ENCODE peak calls at places on chromosome 1, in ten cellular contexts. One of them, this sample, is unnamed.

GRCh38 chr1:168134132-168135041 is 2.3 kb downstream of the GPR161 start:
- DNase-seq in A549: no peak
- DNase-seq in Peyer's patch: no peak
- DNase-seq in thyroid gland: no peak
- DNase-seq in ovary: no peak
- DNase-seq in transverse colon: no peak
- DNase-seq in esophagus muscularis mucosa: peak; percentile 24
- DNase-seq in stomach: no peak
- DNase-seq in right lobe of liver: no peak
- DNase-seq in tibial nerve: no peak
- DNase-seq in this sample: no peak

GRCh38 chr1:110056776-110057175 is 13.7 kb downstream of the ALX3 start:
- DNase-seq in A549: no peak
- DNase-seq in Peyer's patch: no peak
- DNase-seq in thyroid gland: no peak
- DNase-seq in ovary: no peak
- DNase-seq in transverse colon: peak; percentile 44
- DNase-seq in esophagus muscularis mucosa: no peak
- DNase-seq in stomach: no peak
- DNase-seq in right lobe of liver: no peak
- DNase-seq in tibial nerve: no peak
- DNase-seq in this sample: no peak

GRCh38 chr1:11697188-11697892 is 5.8 kb downstream of the DRAXIN start:
- DNase-seq in A549: no peak
- DNase-seq in Peyer's patch: no peak
- DNase-seq in thyroid gland: no peak
- DNase-seq in ovary: no peak
- DNase-seq in transverse colon: no peak
- DNase-seq in esophagus muscularis mucosa: no peak
- DNase-seq in stomach: no peak
- DNase-seq in right lobe of liver: no peak
- DNase-seq in tibial nerve: no peak
- DNase-seq in this sample: no peak

GRCh38 chr1:14626869-14627607 is 28.6 kb downstream of the KAZN start:
- DNase-seq in A549: no peak
- DNase-seq in Peyer's patch: no peak
- DNase-seq in thyroid gland: no peak
- DNase-seq in ovary: no peak
- DNase-seq in transverse colon: peak; percentile 12
- DNase-seq in esophagus muscularis mucosa: no peak
- DNase-seq in stomach: no peak
- DNase-seq in right lobe of liver: no peak
- DNase-seq in tibial nerve: no peak
- DNase-seq in this sample: no peak

GRCh38 chr1:246725191-246725590 is 982 bp downstream of the SCCPDH start:
- DNase-seq in A549: no peak
- DNase-seq in Peyer's patch: no peak
- DNase-seq in thyroid gland: no peak
- DNase-seq in ovary: no peak
- DNase-seq in transverse colon: no peak
- DNase-seq in esophagus muscularis mucosa: no peak
- DNase-seq in stomach: no peak
- DNase-seq in right lobe of liver: peak; percentile 51
- DNase-seq in tibial nerve: no peak
- DNase-seq in this sample: no peak

GRCh38 chr1:109905520-109905919 is 5.1 kb upstream of the CSF1 start:
- DNase-seq in A549: no peak
- DNase-seq in Peyer's patch: no peak
- DNase-seq in thyroid gland: no peak
- DNase-seq in ovary: no peak
- DNase-seq in transverse colon: no peak
- DNase-seq in esophagus muscularis mucosa: no peak
- DNase-seq in stomach: no peak
- DNase-seq in right lobe of liver: no peak
- DNase-seq in tibial nerve: no peak
- DNase-seq in this sample: no peak

GRCh38 chr1:236030572-236030971 is 34.3 kb downstream of the NID1 start:
- DNase-seq in A549: no peak
- DNase-seq in Peyer's patch: no peak
- DNase-seq in thyroid gland: no peak
- DNase-seq in ovary: no peak
- DNase-seq in transverse colon: no peak
- DNase-seq in esophagus muscularis mucosa: no peak
- DNase-seq in stomach: no peak
- DNase-seq in right lobe of liver: no peak
- DNase-seq in tibial nerve: no peak
- DNase-seq in this sample: no peak

GRCh38 chr1:156583821-156584622 is 4.5 kb downstream of the TTC24 start:
- DNase-seq in A549: peak; percentile 88
- DNase-seq in Peyer's patch: no peak
- DNase-seq in thyroid gland: peak; percentile 79
- DNase-seq in ovary: peak; percentile 77
- DNase-seq in transverse colon: peak; percentile 86
- DNase-seq in esophagus muscularis mucosa: no peak
- DNase-seq in stomach: peak; percentile 85
- DNase-seq in right lobe of liver: no peak
- DNase-seq in tibial nerve: peak; percentile 74
- DNase-seq in this sample: peak; percentile 67

GRCh38 chr1:152224093-152224492 is at the start of gene HRNR:
- DNase-seq in A549: no peak
- DNase-seq in Peyer's patch: no peak
- DNase-seq in thyroid gland: no peak
- DNase-seq in ovary: no peak
- DNase-seq in transverse colon: no peak
- DNase-seq in esophagus muscularis mucosa: no peak
- DNase-seq in stomach: no peak
- DNase-seq in right lobe of liver: no peak
- DNase-seq in tibial nerve: no peak
- DNase-seq in this sample: no peak

GRCh38 chr1:154974808-154975408 is 427 bp downstream of the CKS1B start:
- DNase-seq in A549: peak; percentile 98
- DNase-seq in Peyer's patch: peak; percentile 95
- DNase-seq in thyroid gland: peak; percentile 96
- DNase-seq in ovary: peak; percentile 96
- DNase-seq in transverse colon: peak; percentile 96
- DNase-seq in esophagus muscularis mucosa: peak; percentile 98
- DNase-seq in stomach: peak; percentile 94
- DNase-seq in right lobe of liver: peak; percentile 96
- DNase-seq in tibial nerve: peak; percentile 85
- DNase-seq in this sample: peak; percentile 96

GRCh38 chr1:154974086-154974807 is at the start of gene CKS1B:
- DNase-seq in A549: peak; percentile 100
- DNase-seq in Peyer's patch: peak; percentile 98
- DNase-seq in thyroid gland: peak; percentile 98
- DNase-seq in ovary: peak; percentile 97
- DNase-seq in transverse colon: peak; percentile 97
- DNase-seq in esophagus muscularis mucosa: peak; percentile 100
- DNase-seq in stomach: peak; percentile 96
- DNase-seq in right lobe of liver: peak; percentile 97
- DNase-seq in tibial nerve: peak; percentile 97
- DNase-seq in this sample: peak; percentile 98

GRCh38 chr1:154978360-154978759 is 3.9 kb downstream of the CKS1B start:
- DNase-seq in A549: no peak
- DNase-seq in Peyer's patch: no peak
- DNase-seq in thyroid gland: no peak
- DNase-seq in ovary: no peak
- DNase-seq in transverse colon: no peak
- DNase-seq in esophagus muscularis mucosa: no peak
- DNase-seq in stomach: no peak
- DNase-seq in right lobe of liver: no peak
- DNase-seq in tibial nerve: no peak
- DNase-seq in this sample: no peak

GRCh38 chr1:154973344-154974085 is 966 bp upstream of the CKS1B start:
- DNase-seq in A549: peak; percentile 99
- DNase-seq in Peyer's patch: peak; percentile 99
- DNase-seq in thyroid gland: peak; percentile 97
- DNase-seq in ovary: peak; percentile 98
- DNase-seq in transverse colon: peak; percentile 99
- DNase-seq in esophagus muscularis mucosa: peak; percentile 99
- DNase-seq in stomach: peak; percentile 98
- DNase-seq in right lobe of liver: peak; percentile 99
- DNase-seq in tibial nerve: peak; percentile 97
- DNase-seq in this sample: peak; percentile 99

GRCh38 chr1:154975409-154976205 is 1.1 kb downstream of the CKS1B start:
- DNase-seq in A549: peak; percentile 47
- DNase-seq in Peyer's patch: peak; percentile 79
- DNase-seq in thyroid gland: peak; percentile 63
- DNase-seq in ovary: peak; percentile 78
- DNase-seq in transverse colon: peak; percentile 81
- DNase-seq in esophagus muscularis mucosa: no peak
- DNase-seq in stomach: peak; percentile 55
- DNase-seq in right lobe of liver: peak; percentile 68
- DNase-seq in tibial nerve: peak; percentile 37
- DNase-seq in this sample: peak; percentile 76
- TF ChIP-seq POLR2A in A549: peak; percentile 29
- TF ChIP-seq POLR2A in Peyer's patch: no peak
- TF ChIP-seq POLR2A in thyroid gland: no peak
- TF ChIP-seq POLR2A in ovary: no peak
- TF ChIP-seq POLR2A in transverse colon: no peak
- TF ChIP-seq POLR2A in esophagus muscularis mucosa: no peak
- TF ChIP-seq POLR2A in stomach: no peak
- TF ChIP-seq POLR2A in right lobe of liver: no peak
- TF ChIP-seq POLR2A in tibial nerve: no peak
- TF ChIP-seq POLR2A in this sample: no peak

GRCh38 chr1:62294211-62294610 is 25.0 kb downstream of the KANK4 start:
- DNase-seq in A549: peak; percentile 22
- DNase-seq in Peyer's patch: no peak
- DNase-seq in thyroid gland: no peak
- DNase-seq in ovary: no peak
- DNase-seq in transverse colon: no peak
- DNase-seq in esophagus muscularis mucosa: no peak
- DNase-seq in stomach: peak; percentile 33
- DNase-seq in right lobe of liver: no peak
- DNase-seq in tibial nerve: no peak
- DNase-seq in this sample: no peak
- TF ChIP-seq CTCF in A549: no peak
- TF ChIP-seq CTCF in Peyer's patch: no peak
- TF ChIP-seq CTCF in thyroid gland: no peak
- TF ChIP-seq CTCF in ovary: no peak
- TF ChIP-seq CTCF in transverse colon: no peak
- TF ChIP-seq CTCF in esophagus muscularis mucosa: no peak
- TF ChIP-seq CTCF in stomach: no peak
- TF ChIP-seq CTCF in right lobe of liver: no peak
- TF ChIP-seq CTCF in tibial nerve: no peak
- TF ChIP-seq CTCF in this sample: no peak

GRCh38 chr1:240114222-240114621 is 22.5 kb downstream of the FMN2 start:
- DNase-seq in A549: no peak
- DNase-seq in Peyer's patch: no peak
- DNase-seq in thyroid gland: no peak
- DNase-seq in ovary: no peak
- DNase-seq in transverse colon: no peak
- DNase-seq in esophagus muscularis mucosa: no peak
- DNase-seq in stomach: no peak
- DNase-seq in right lobe of liver: no peak
- DNase-seq in tibial nerve: no peak
- DNase-seq in this sample: no peak
- H3K27ac ChIP-seq in A549: no peak overlapping the region
- H3K27ac ChIP-seq in Peyer's patch: no peak overlapping the region
- H3K27ac ChIP-seq in thyroid gland: no peak overlapping the region
- H3K27ac ChIP-seq in ovary: no peak overlapping the region
- H3K27ac ChIP-seq in transverse colon: no peak overlapping the region
- H3K27ac ChIP-seq in esophagus muscularis mucosa: no peak overlapping the region
- H3K27ac ChIP-seq in stomach: no peak overlapping the region
- H3K27ac ChIP-seq in right lobe of liver: no peak overlapping the region
- H3K27ac ChIP-seq in tibial nerve: no peak overlapping the region
- H3K27ac ChIP-seq in this sample: no peak overlapping the region

GRCh38 chr1:40092241-40092640 is 4.8 kb downstream of the PPT1 start:
- DNase-seq in A549: no peak
- DNase-seq in Peyer's patch: no peak
- DNase-seq in thyroid gland: no peak
- DNase-seq in ovary: no peak
- DNase-seq in transverse colon: no peak
- DNase-seq in esophagus muscularis mucosa: no peak
- DNase-seq in stomach: no peak
- DNase-seq in right lobe of liver: no peak
- DNase-seq in tibial nerve: no peak
- DNase-seq in this sample: no peak

GRCh38 chr1:40096646-40096976 is 441 bp downstream of the PPT1 start:
- DNase-seq in A549: no peak
- DNase-seq in Peyer's patch: no peak
- DNase-seq in thyroid gland: no peak
- DNase-seq in ovary: no peak
- DNase-seq in transverse colon: peak; percentile 12
- DNase-seq in esophagus muscularis mucosa: no peak
- DNase-seq in stomach: no peak
- DNase-seq in right lobe of liver: no peak
- DNase-seq in tibial nerve: no peak
- DNase-seq in this sample: no peak

GRCh38 chr1:40092811-40093617 is 4.0 kb downstream of the PPT1 start:
- DNase-seq in A549: no peak
- DNase-seq in Peyer's patch: no peak
- DNase-seq in thyroid gland: no peak
- DNase-seq in ovary: no peak
- DNase-seq in transverse colon: no peak
- DNase-seq in esophagus muscularis mucosa: no peak
- DNase-seq in stomach: no peak
- DNase-seq in right lobe of liver: no peak
- DNase-seq in tibial nerve: no peak
- DNase-seq in this sample: no peak

GRCh38 chr1:40094481-40095110 is 2.5 kb downstream of the PPT1 start:
- DNase-seq in A549: no peak
- DNase-seq in Peyer's patch: no peak
- DNase-seq in thyroid gland: no peak
- DNase-seq in ovary: no peak
- DNase-seq in transverse colon: no peak
- DNase-seq in esophagus muscularis mucosa: no peak
- DNase-seq in stomach: no peak
- DNase-seq in right lobe of liver: no peak
- DNase-seq in tibial nerve: no peak
- DNase-seq in this sample: no peak

DNA sequence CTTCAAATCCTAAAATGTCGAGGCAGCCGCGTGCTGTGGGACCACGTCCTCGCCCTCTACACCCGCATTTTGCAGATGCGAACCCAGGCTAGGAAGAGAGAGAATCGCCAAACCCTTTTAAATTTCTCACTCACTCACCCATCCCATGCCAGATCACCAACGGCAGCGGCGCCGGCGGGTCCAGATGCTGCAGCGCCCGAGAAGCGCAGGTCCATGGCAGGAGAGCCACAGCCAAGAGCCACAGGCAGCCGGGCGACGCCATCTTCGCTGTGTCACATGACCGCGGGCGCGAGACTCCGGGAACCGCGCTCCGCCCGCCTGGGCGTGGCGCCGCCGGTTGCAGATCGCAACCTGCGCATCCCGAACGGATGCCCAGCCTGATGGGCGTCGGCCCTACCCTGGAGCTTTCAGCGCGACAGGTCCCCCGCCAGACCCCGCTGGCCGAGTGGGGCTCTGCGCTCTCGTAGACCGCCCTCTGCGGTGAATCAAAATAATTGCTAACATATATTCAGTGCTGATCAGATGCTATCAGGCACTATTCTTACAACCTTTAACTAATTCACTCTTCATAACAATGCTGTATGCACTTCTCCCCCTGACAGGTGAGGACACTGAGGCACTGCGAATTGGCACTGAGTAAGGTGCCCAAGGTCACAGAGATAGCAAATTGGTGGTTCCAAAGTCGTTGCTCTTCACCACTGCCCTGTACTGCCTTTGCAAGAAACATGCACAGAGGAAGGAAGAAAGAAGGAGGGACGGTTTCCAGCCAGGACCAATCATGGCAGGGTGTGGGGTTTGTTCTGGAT is at the start of gene PPT1:
- DNase-seq in A549: peak; percentile 71
- DNase-seq in Peyer's patch: peak; percentile 87
- DNase-seq in thyroid gland: peak; percentile 76
- DNase-seq in ovary: peak; percentile 69
- DNase-seq in transverse colon: peak; percentile 82
- DNase-seq in esophagus muscularis mucosa: peak; percentile 94
- DNase-seq in stomach: peak; percentile 79
- DNase-seq in right lobe of liver: peak; percentile 81
- DNase-seq in tibial nerve: peak; percentile 55
- DNase-seq in this sample: peak; percentile 75
- TF ChIP-seq POLR2A in A549: peak; percentile 77
- TF ChIP-seq POLR2A in Peyer's patch: no peak
- TF ChIP-seq POLR2A in thyroid gland: peak; percentile 70
- TF ChIP-seq POLR2A in ovary: no peak
- TF ChIP-seq POLR2A in transverse colon: peak; percentile 19
- TF ChIP-seq POLR2A in esophagus muscularis mucosa: peak; percentile 14
- TF ChIP-seq POLR2A in stomach: no peak
- TF ChIP-seq POLR2A in right lobe of liver: peak; percentile 46
- TF ChIP-seq POLR2A in tibial nerve: peak; percentile 47
- TF ChIP-seq POLR2A in this sample: peak; percentile 50

This sample was measured in uterus.